ENCODE peak calls at places on chromosomes 1 and 21, in ten cellular contexts. One of them, this sample, is unnamed.

GRCh38 chr1:235199441-235199840 is 38.4 kb upstream of the RBM34 start:
- DNase-seq in Right ventricle myocardium superior: no peak
- DNase-seq in AG04450: no peak
- DNase-seq in ELR: peak
- DNase-seq in lower leg skin: no peak
- DNase-seq in sigmoid colon: no peak
- DNase-seq in activated T-cell treated with anti-CD3 and anti-CD28 coated beads for 1 hour: no peak
- DNase-seq in stimulated activated CD4-positive, alpha-beta T cell treated with anti-CD3 and anti-CD28 coated beads, TNF-alpha, amount 100 ng/mL, for 48 hours: no peak
- DNase-seq in H54: no peak
- DNase-seq in KG1: no peak
- DNase-seq in this sample: no peak

GRCh38 chr1:205933672-205934618 is 9.3 kb downstream of the SLC26A9 start:
- DNase-seq in Right ventricle myocardium superior: no peak
- DNase-seq in AG04450: no peak
- DNase-seq in ELR: peak
- DNase-seq in lower leg skin: no peak
- DNase-seq in sigmoid colon: no peak
- DNase-seq in activated T-cell treated with anti-CD3 and anti-CD28 coated beads for 1 hour: no peak
- DNase-seq in stimulated activated CD4-positive, alpha-beta T cell treated with anti-CD3 and anti-CD28 coated beads, TNF-alpha, amount 100 ng/mL, for 48 hours: no peak
- DNase-seq in H54: peak
- DNase-seq in KG1: no peak
- DNase-seq in this sample: no peak

GRCh38 chr1:203052556-203053059 is 26.3 kb downstream of the PPFIA4 start:
- DNase-seq in Right ventricle myocardium superior: no peak
- DNase-seq in AG04450: no peak
- DNase-seq in ELR: no peak
- DNase-seq in lower leg skin: no peak
- DNase-seq in sigmoid colon: no peak
- DNase-seq in activated T-cell treated with anti-CD3 and anti-CD28 coated beads for 1 hour: no peak
- DNase-seq in stimulated activated CD4-positive, alpha-beta T cell treated with anti-CD3 and anti-CD28 coated beads, TNF-alpha, amount 100 ng/mL, for 48 hours: no peak
- DNase-seq in H54: no peak
- DNase-seq in KG1: no peak
- DNase-seq in this sample: no peak

GRCh38 chr1:117059334-117059677 is 820 bp upstream of the TTF2 start:
- DNase-seq in Right ventricle myocardium superior: peak
- DNase-seq in AG04450: no peak
- DNase-seq in ELR: peak
- DNase-seq in lower leg skin: peak
- DNase-seq in sigmoid colon: no peak
- DNase-seq in activated T-cell treated with anti-CD3 and anti-CD28 coated beads for 1 hour: peak
- DNase-seq in stimulated activated CD4-positive, alpha-beta T cell treated with anti-CD3 and anti-CD28 coated beads, TNF-alpha, amount 100 ng/mL, for 48 hours: no peak
- DNase-seq in H54: peak
- DNase-seq in KG1: peak
- DNase-seq in this sample: peak

GRCh38 chr1:55927934-55928333 is 651.4 kb downstream of the PLPP3 start:
- DNase-seq in Right ventricle myocardium superior: no peak
- DNase-seq in AG04450: no peak
- DNase-seq in ELR: no peak
- DNase-seq in lower leg skin: no peak
- DNase-seq in sigmoid colon: no peak
- DNase-seq in activated T-cell treated with anti-CD3 and anti-CD28 coated beads for 1 hour: no peak
- DNase-seq in stimulated activated CD4-positive, alpha-beta T cell treated with anti-CD3 and anti-CD28 coated beads, TNF-alpha, amount 100 ng/mL, for 48 hours: no peak
- DNase-seq in H54: no peak
- DNase-seq in KG1: no peak
- DNase-seq in this sample: no peak

GRCh38 chr1:245871881-245872280 is 635.2 kb downstream of the SMYD3 start:
- DNase-seq in Right ventricle myocardium superior: no peak
- DNase-seq in AG04450: peak
- DNase-seq in ELR: peak
- DNase-seq in lower leg skin: no peak
- DNase-seq in sigmoid colon: no peak
- DNase-seq in activated T-cell treated with anti-CD3 and anti-CD28 coated beads for 1 hour: no peak
- DNase-seq in stimulated activated CD4-positive, alpha-beta T cell treated with anti-CD3 and anti-CD28 coated beads, TNF-alpha, amount 100 ng/mL, for 48 hours: no peak
- DNase-seq in H54: no peak
- DNase-seq in KG1: no peak
- DNase-seq in this sample: no peak

GRCh38 chr1:200971955-200972711 is 51.4 kb downstream of the KIF21B start:
- DNase-seq in Right ventricle myocardium superior: peak
- DNase-seq in AG04450: peak
- DNase-seq in ELR: peak
- DNase-seq in lower leg skin: peak
- DNase-seq in sigmoid colon: peak
- DNase-seq in activated T-cell treated with anti-CD3 and anti-CD28 coated beads for 1 hour: peak
- DNase-seq in stimulated activated CD4-positive, alpha-beta T cell treated with anti-CD3 and anti-CD28 coated beads, TNF-alpha, amount 100 ng/mL, for 48 hours: peak
- DNase-seq in H54: peak
- DNase-seq in KG1: no peak
- DNase-seq in this sample: peak

GRCh38 chr21:36692125-36692843 is 6.6 kb upstream of the SIM2 start:
- DNase-seq in Right ventricle myocardium superior: no peak
- DNase-seq in AG04450: no peak
- DNase-seq in ELR: no peak
- DNase-seq in lower leg skin: no peak
- DNase-seq in sigmoid colon: no peak
- DNase-seq in activated T-cell treated with anti-CD3 and anti-CD28 coated beads for 1 hour: no peak
- DNase-seq in stimulated activated CD4-positive, alpha-beta T cell treated with anti-CD3 and anti-CD28 coated beads, TNF-alpha, amount 100 ng/mL, for 48 hours: no peak
- DNase-seq in H54: no peak
- DNase-seq in KG1: no peak
- DNase-seq in this sample: no peak

GRCh38 chr1:27555700-27556424 is 48.1 kb downstream of the AHDC1 start:
- DNase-seq in Right ventricle myocardium superior: peak
- DNase-seq in AG04450: no peak
- DNase-seq in ELR: no peak
- DNase-seq in lower leg skin: no peak
- DNase-seq in sigmoid colon: no peak
- DNase-seq in activated T-cell treated with anti-CD3 and anti-CD28 coated beads for 1 hour: no peak
- DNase-seq in stimulated activated CD4-positive, alpha-beta T cell treated with anti-CD3 and anti-CD28 coated beads, TNF-alpha, amount 100 ng/mL, for 48 hours: no peak
- DNase-seq in H54: no peak
- DNase-seq in KG1: no peak
- DNase-seq in this sample: no peak

This sample was measured in T-helper 9 cell.